ENCODE peak calls at places on chromosome 22, in five cellular contexts. One of them, this sample, is unnamed.

GRCh38 chr22:41290262-41291221 is 4.6 kb upstream of the RANGAP1 start:
- DNase-seq in fibroblast of lung: peak; percentile 37
- DNase-seq in HL-60: no peak
- DNase-seq in IMR-90: peak; percentile 83
- DNase-seq in cardiac fibroblast: peak; percentile 75
- DNase-seq in this sample: peak; percentile 76

GRCh38 chr22:49211176-49211575 is 616.5 kb downstream of the BRD1 start:
- DNase-seq in IMR-90: no peak
- DNase-seq in fibroblast of lung: no peak
- DNase-seq in HL-60: no peak
- DNase-seq in cardiac fibroblast: no peak
- DNase-seq in this sample: no peak

GRCh38 chr22:17836977-17837742 is 62.9 kb upstream of the BID start:
- DNase-seq in IMR-90: no peak
- DNase-seq in HL-60: no peak
- DNase-seq in cardiac fibroblast: no peak
- DNase-seq in fibroblast of lung: no peak
- DNase-seq in this sample: no peak

GRCh38 chr22:46551321-46551720 is 13.9 kb upstream of the CELSR1 start:
- DNase-seq in fibroblast of lung: no peak
- DNase-seq in HL-60: no peak
- DNase-seq in cardiac fibroblast: no peak
- DNase-seq in IMR-90: no peak
- DNase-seq in this sample: no peak

GRCh38 chr22:38066381-38067027 is 9.3 kb downstream of the PICK1 start:
- DNase-seq in HL-60: no peak
- DNase-seq in IMR-90: no peak
- DNase-seq in fibroblast of lung: no peak
- DNase-seq in cardiac fibroblast: no peak
- DNase-seq in this sample: no peak

GRCh38 chr22:35377735-35378134 is 3.2 kb upstream of the HMOX1 start:
- DNase-seq in IMR-90: no peak
- DNase-seq in cardiac fibroblast: no peak
- DNase-seq in fibroblast of lung: no peak
- DNase-seq in HL-60: no peak
- DNase-seq in this sample: no peak

GRCh38 chr22:28023036-28023435 is 104.0 kb upstream of the PITPNB start:
- DNase-seq in IMR-90: no peak
- DNase-seq in HL-60: no peak
- DNase-seq in fibroblast of lung: no peak
- DNase-seq in cardiac fibroblast: no peak
- DNase-seq in this sample: no peak

GRCh38 chr22:26853071-26853470 is 195.7 kb downstream of the MIAT start:
- DNase-seq in HL-60: no peak
- DNase-seq in IMR-90: no peak
- DNase-seq in cardiac fibroblast: no peak
- DNase-seq in fibroblast of lung: no peak
- DNase-seq in this sample: no peak

GRCh38 chr22:36027960-36028645 is 521 bp downstream of the RBFOX2 start:
- DNase-seq in IMR-90: no peak
- DNase-seq in fibroblast of lung: no peak
- DNase-seq in cardiac fibroblast: no peak
- DNase-seq in HL-60: no peak
- DNase-seq in this sample: no peak

GRCh38 chr22:35102663-35103062 is 36.7 kb downstream of the ISX start:
- DNase-seq in fibroblast of lung: no peak
- DNase-seq in cardiac fibroblast: peak; percentile 1
- DNase-seq in IMR-90: peak; percentile 2
- DNase-seq in HL-60: peak; percentile 34
- DNase-seq in this sample: no peak

GRCh38 chr22:30036656-30037055 is 43.6 kb upstream of the HORMAD2 start:
- DNase-seq in cardiac fibroblast: no peak
- DNase-seq in IMR-90: peak; percentile 28
- DNase-seq in HL-60: no peak
- DNase-seq in fibroblast of lung: no peak
- DNase-seq in this sample: no peak

GRCh38 chr22:36368359-36368983 is 19.3 kb downstream of the MYH9 start:
- DNase-seq in fibroblast of lung: peak; percentile 58
- DNase-seq in HL-60: no peak
- DNase-seq in IMR-90: peak; percentile 78
- DNase-seq in cardiac fibroblast: peak; percentile 87
- DNase-seq in this sample: peak; percentile 87

GRCh38 chr22:33564683-33565082 is 355.6 kb downstream of the LARGE1 start:
- DNase-seq in HL-60: no peak
- DNase-seq in cardiac fibroblast: no peak
- DNase-seq in fibroblast of lung: no peak
- DNase-seq in IMR-90: no peak
- DNase-seq in this sample: no peak

GRCh38 chr22:41775338-41775737 is 25.1 kb upstream of the CCDC134 start:
- DNase-seq in fibroblast of lung: no peak
- DNase-seq in cardiac fibroblast: no peak
- DNase-seq in HL-60: no peak
- DNase-seq in IMR-90: no peak
- DNase-seq in this sample: no peak

GRCh38 chr22:48456449-48456848 is 1371.2 kb downstream of the BRD1 start:
- DNase-seq in HL-60: no peak
- DNase-seq in IMR-90: no peak
- DNase-seq in fibroblast of lung: no peak
- DNase-seq in cardiac fibroblast: no peak
- DNase-seq in this sample: no peak

GRCh38 chr22:26585104-26585790 is 4.7 kb downstream of the TPST2 start:
- DNase-seq in cardiac fibroblast: peak; percentile 84
- DNase-seq in fibroblast of lung: peak; percentile 80
- DNase-seq in HL-60: no peak
- DNase-seq in IMR-90: peak; percentile 79
- DNase-seq in this sample: peak; percentile 72

GRCh38 chr22:50184004-50184461 is 1.7 kb upstream of the TRABD start:
- DNase-seq in fibroblast of lung: peak; percentile 51
- DNase-seq in HL-60: peak; percentile 21
- DNase-seq in IMR-90: peak; percentile 48
- DNase-seq in cardiac fibroblast: peak; percentile 81
- DNase-seq in this sample: peak; percentile 32

DNA sequence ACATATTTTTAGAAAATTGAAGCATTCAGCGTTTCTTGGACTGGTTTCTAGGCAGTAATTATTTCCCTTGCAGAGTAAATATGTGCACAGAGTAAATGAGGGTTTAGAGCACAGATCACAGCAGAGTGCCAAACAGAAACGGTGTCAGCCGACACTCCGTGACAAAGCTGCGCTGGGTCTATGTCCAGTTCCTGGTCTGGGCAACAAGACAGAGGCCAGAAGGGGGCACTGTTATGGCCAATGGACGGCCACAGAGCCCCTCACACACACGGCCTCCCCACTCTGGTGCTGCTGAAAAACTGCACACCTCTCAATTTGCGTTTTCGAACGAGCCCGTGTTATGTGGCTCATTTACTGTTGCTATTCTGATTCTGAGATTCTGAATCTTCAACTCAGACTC is 180.7 kb downstream of the MPPED1 start:
- DNase-seq in fibroblast of lung: no peak
- DNase-seq in IMR-90: peak; percentile 2
- DNase-seq in HL-60: no peak
- DNase-seq in cardiac fibroblast: peak; percentile 3
- DNase-seq in this sample: no peak
- TF ChIP-seq CTCF in fibroblast of lung: peak; percentile 19
- TF ChIP-seq CTCF in IMR-90: peak; percentile 19
- TF ChIP-seq CTCF in HL-60: no peak
- TF ChIP-seq CTCF in cardiac fibroblast: no peak
- TF ChIP-seq CTCF in this sample: no peak

GRCh38 chr22:31844941-31845340 is 91.1 kb downstream of the DEPDC5 start:
- DNase-seq in IMR-90: no peak
- DNase-seq in HL-60: no peak
- DNase-seq in fibroblast of lung: no peak
- DNase-seq in cardiac fibroblast: no peak
- DNase-seq in this sample: no peak

GRCh38 chr22:31841029-31841827 is 87.4 kb downstream of the DEPDC5 start:
- DNase-seq in IMR-90: no peak
- DNase-seq in HL-60: no peak
- DNase-seq in cardiac fibroblast: no peak
- DNase-seq in fibroblast of lung: no peak
- DNase-seq in this sample: no peak

GRCh38 chr22:31850135-31850534 is 94.2 kb upstream of the YWHAH start:
- DNase-seq in IMR-90: no peak
- DNase-seq in HL-60: no peak
- DNase-seq in fibroblast of lung: no peak
- DNase-seq in cardiac fibroblast: no peak
- DNase-seq in this sample: no peak

GRCh38 chr22:31843526-31843925 is 89.7 kb downstream of the DEPDC5 start:
- DNase-seq in cardiac fibroblast: no peak
- DNase-seq in IMR-90: no peak
- DNase-seq in fibroblast of lung: no peak
- DNase-seq in HL-60: no peak
- DNase-seq in this sample: no peak

GRCh38 chr22:31846161-31847115 is 92.6 kb downstream of the DEPDC5 start:
- DNase-seq in cardiac fibroblast: peak; percentile 71
- DNase-seq in IMR-90: peak; percentile 96
- DNase-seq in HL-60: peak; percentile 8
- DNase-seq in fibroblast of lung: peak; percentile 84
- DNase-seq in this sample: peak; percentile 90
- TF ChIP-seq CTCF in cardiac fibroblast: peak; percentile 45
- TF ChIP-seq CTCF in IMR-90: peak; percentile 21
- TF ChIP-seq CTCF in HL-60: peak; percentile 36
- TF ChIP-seq CTCF in fibroblast of lung: peak; percentile 29
- TF ChIP-seq CTCF in this sample: peak; percentile 35

DNA sequence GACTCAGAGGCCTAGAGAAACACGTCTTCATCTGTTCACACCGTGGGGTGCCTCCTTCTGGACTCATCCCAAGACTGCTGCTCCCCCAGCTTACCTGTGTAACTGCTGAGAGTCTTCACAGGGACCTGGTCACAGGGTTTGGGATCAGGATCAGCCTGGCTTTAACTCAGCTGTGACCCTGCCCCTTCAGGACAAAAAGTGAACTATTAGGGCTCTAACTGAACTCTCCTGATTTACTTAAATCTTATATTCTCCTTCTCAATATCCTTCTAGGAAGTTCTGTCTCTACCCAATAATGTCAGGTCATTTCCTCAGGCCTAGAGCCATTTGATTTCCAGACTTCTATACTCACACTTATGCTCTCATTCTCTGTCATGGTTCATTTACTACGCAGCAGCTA is 108.4 kb downstream of the ZNF280B start:
- DNase-seq in HL-60: no peak
- DNase-seq in cardiac fibroblast: no peak
- DNase-seq in IMR-90: no peak
- DNase-seq in fibroblast of lung: no peak
- DNase-seq in this sample: no peak
- TF ChIP-seq CTCF in HL-60: no peak
- TF ChIP-seq CTCF in cardiac fibroblast: no peak
- TF ChIP-seq CTCF in IMR-90: no peak
- TF ChIP-seq CTCF in fibroblast of lung: no peak
- TF ChIP-seq CTCF in this sample: no peak

DNA sequence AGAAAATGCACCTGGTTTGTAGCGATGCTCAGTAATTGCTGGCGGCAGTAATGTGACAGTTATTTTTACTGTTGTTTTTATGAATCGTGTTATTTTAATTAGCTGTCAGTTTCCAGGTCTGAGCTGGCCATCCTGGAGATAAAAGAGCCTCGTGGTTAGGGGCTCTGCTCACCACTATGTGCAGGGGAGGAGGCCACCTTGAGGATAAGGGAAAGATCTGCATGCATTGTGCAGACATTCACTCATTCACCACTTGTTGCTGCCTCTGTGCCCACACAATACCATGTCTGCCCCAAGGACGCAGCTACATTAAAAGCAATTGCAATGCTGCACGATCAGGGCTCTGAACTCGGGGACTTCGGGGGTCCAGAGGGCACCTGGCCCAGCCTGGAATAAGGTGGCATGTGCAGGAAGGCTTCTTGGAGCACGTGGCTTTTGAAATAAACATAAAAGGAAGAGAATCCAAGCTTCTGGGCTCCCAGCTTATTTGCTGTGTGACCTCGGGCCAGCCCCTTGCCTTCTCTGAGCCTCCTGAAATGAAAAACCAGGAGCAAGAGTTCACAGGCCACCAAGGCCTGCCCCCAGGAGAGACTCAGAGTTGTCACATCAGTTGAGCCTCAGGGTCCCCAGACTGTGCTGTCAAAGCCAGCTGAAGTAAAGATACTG is 44.7 kb upstream of the SHISAL1 start:
- DNase-seq in IMR-90: no peak
- DNase-seq in fibroblast of lung: no peak
- DNase-seq in HL-60: no peak
- DNase-seq in cardiac fibroblast: no peak
- DNase-seq in this sample: no peak
- TF ChIP-seq CTCF in IMR-90: peak; percentile 22
- TF ChIP-seq CTCF in fibroblast of lung: peak; percentile 8
- TF ChIP-seq CTCF in HL-60: no peak
- TF ChIP-seq CTCF in cardiac fibroblast: peak; percentile 17
- TF ChIP-seq CTCF in this sample: peak; percentile 20

This sample was measured in astrocyte.